ENCODE peak calls at places on chromosomes 3 and 15, in four cellular contexts. One of them, this sample, is unnamed.

GRCh38 chr3:160401301-160402095 is 2.0 kb downstream of the SMC4 start:
- DNase-seq in GM12892: no peak
- DNase-seq in adrenal gland: peak
- DNase-seq in gastrocnemius medialis: no peak
- DNase-seq in this sample: no peak

GRCh38 chr3:55556622-55557531 is 69.8 kb upstream of the WNT5A start:
- DNase-seq in GM12892: no peak
- DNase-seq in adrenal gland: no peak
- DNase-seq in gastrocnemius medialis: no peak
- DNase-seq in this sample: no peak

GRCh38 chr15:77009646-77010311 is 14.9 kb downstream of the PSTPIP1 start:
- DNase-seq in GM12892: no peak
- DNase-seq in adrenal gland: no peak
- DNase-seq in gastrocnemius medialis: no peak
- DNase-seq in this sample: no peak

GRCh38 chr3:48637305-48637704 is 2.0 kb upstream of the SLC26A6 start:
- DNase-seq in GM12892: no peak
- DNase-seq in adrenal gland: no peak
- DNase-seq in gastrocnemius medialis: no peak
- DNase-seq in this sample: no peak

GRCh38 chr15:98855815-98856539 is 151.6 kb downstream of the PGPEP1L start:
- DNase-seq in GM12892: no peak
- DNase-seq in adrenal gland: peak
- DNase-seq in gastrocnemius medialis: no peak
- DNase-seq in this sample: no peak

GRCh38 chr3:31918179-31919165 is 62.6 kb downstream of the OSBPL10 start:
- DNase-seq in GM12892: no peak
- DNase-seq in adrenal gland: no peak
- DNase-seq in gastrocnemius medialis: no peak
- DNase-seq in this sample: no peak

GRCh38 chr15:39127925-39128617 is 452.8 kb upstream of the THBS1 start:
- DNase-seq in GM12892: no peak
- DNase-seq in adrenal gland: peak
- DNase-seq in gastrocnemius medialis: no peak
- DNase-seq in this sample: no peak

GRCh38 chr15:97566957-97567356 is 393.5 kb upstream of the ARRDC4 start:
- DNase-seq in GM12892: no peak
- DNase-seq in adrenal gland: no peak
- DNase-seq in gastrocnemius medialis: no peak
- DNase-seq in this sample: no peak

GRCh38 chr3:115843206-115843605 is 219.9 kb downstream of the GAP43 start:
- DNase-seq in GM12892: no peak
- DNase-seq in adrenal gland: no peak
- DNase-seq in gastrocnemius medialis: no peak
- DNase-seq in this sample: no peak

GRCh38 chr3:30643763-30644462 is 37.5 kb downstream of the TGFBR2 start:
- DNase-seq in GM12892: no peak
- DNase-seq in adrenal gland: peak
- DNase-seq in gastrocnemius medialis: no peak
- DNase-seq in this sample: peak

GRCh38 chr15:97867870-97868269 is 92.6 kb upstream of the ARRDC4 start:
- DNase-seq in GM12892: no peak
- DNase-seq in adrenal gland: no peak
- DNase-seq in gastrocnemius medialis: no peak
- DNase-seq in this sample: no peak

GRCh38 chr3:84318273-84318809 is 640.4 kb upstream of the CADM2 start:
- DNase-seq in GM12892: no peak
- DNase-seq in adrenal gland: no peak
- DNase-seq in gastrocnemius medialis: no peak
- DNase-seq in this sample: no peak

GRCh38 chr3:152446495-152446894 is 177.8 kb downstream of the MBNL1 start:
- DNase-seq in GM12892: no peak
- DNase-seq in adrenal gland: no peak
- DNase-seq in gastrocnemius medialis: no peak
- DNase-seq in this sample: no peak

GRCh38 chr3:101902041-101902440 is 52.7 kb downstream of the NFKBIZ start:
- DNase-seq in GM12892: no peak
- DNase-seq in adrenal gland: no peak
- DNase-seq in gastrocnemius medialis: no peak
- DNase-seq in this sample: no peak

GRCh38 chr15:36959746-36960145 is 140.6 kb downstream of the MEIS2 start:
- DNase-seq in GM12892: no peak
- DNase-seq in adrenal gland: no peak
- DNase-seq in gastrocnemius medialis: no peak
- DNase-seq in this sample: no peak

GRCh38 chr3:14435175-14436011 is 33.0 kb downstream of the SLC6A6 start:
- DNase-seq in GM12892: no peak
- DNase-seq in adrenal gland: peak
- DNase-seq in gastrocnemius medialis: no peak
- DNase-seq in this sample: no peak

GRCh38 chr3:113270096-113270495 is 58.7 kb downstream of the BOC start:
- DNase-seq in GM12892: no peak
- DNase-seq in adrenal gland: no peak
- DNase-seq in gastrocnemius medialis: no peak
- DNase-seq in this sample: no peak

GRCh38 chr15:59746777-59747176 is 57.7 kb upstream of the BNIP2 start:
- DNase-seq in GM12892: no peak
- DNase-seq in adrenal gland: no peak
- DNase-seq in gastrocnemius medialis: no peak
- DNase-seq in this sample: no peak

GRCh38 chr15:67968564-67969440 is 85.3 kb upstream of the PIAS1 start:
- DNase-seq in GM12892: no peak
- DNase-seq in adrenal gland: no peak
- DNase-seq in gastrocnemius medialis: no peak
- DNase-seq in this sample: peak

GRCh38 chr15:70867911-70868467 is 14.0 kb upstream of the LARP6 start:
- DNase-seq in GM12892: no peak
- DNase-seq in adrenal gland: no peak
- DNase-seq in gastrocnemius medialis: no peak
- DNase-seq in this sample: peak

GRCh38 chr3:133674290-133674912 is 12.7 kb upstream of the TOPBP1 start:
- DNase-seq in GM12892: no peak
- DNase-seq in adrenal gland: no peak
- DNase-seq in gastrocnemius medialis: no peak
- DNase-seq in this sample: no peak

GRCh38 chr3:88509582-88509981 is 359.8 kb downstream of the C3orf38 start:
- DNase-seq in GM12892: no peak
- DNase-seq in adrenal gland: no peak
- DNase-seq in gastrocnemius medialis: no peak
- DNase-seq in this sample: no peak

GRCh38 chr3:18424862-18425640 is at the start of gene SATB1:
- DNase-seq in GM12892: no peak
- DNase-seq in adrenal gland: peak
- DNase-seq in gastrocnemius medialis: peak
- DNase-seq in this sample: peak

GRCh38 chr3:17304969-17305368 is 420.2 kb downstream of the PLCL2 start:
- DNase-seq in GM12892: no peak
- DNase-seq in adrenal gland: no peak
- DNase-seq in gastrocnemius medialis: no peak
- DNase-seq in this sample: no peak

GRCh38 chr3:113070226-113071220 is 79.7 kb downstream of the GTPBP8 start:
- DNase-seq in GM12892: no peak
- DNase-seq in adrenal gland: no peak
- DNase-seq in gastrocnemius medialis: no peak
- DNase-seq in this sample: no peak

GRCh38 chr3:29972594-29972993 is 633.8 kb upstream of the TGFBR2 start:
- DNase-seq in GM12892: no peak
- DNase-seq in adrenal gland: no peak
- DNase-seq in gastrocnemius medialis: no peak
- DNase-seq in this sample: no peak

GRCh38 chr3:13112521-13113345 is 39.5 kb upstream of the IQSEC1 start:
- DNase-seq in GM12892: no peak
- DNase-seq in adrenal gland: peak
- DNase-seq in gastrocnemius medialis: no peak
- DNase-seq in this sample: no peak

GRCh38 chr3:53155763-53156162 is 5.2 kb upstream of the PRKCD start:
- DNase-seq in GM12892: no peak
- DNase-seq in adrenal gland: peak
- DNase-seq in gastrocnemius medialis: no peak
- DNase-seq in this sample: no peak

GRCh38 chr15:56320861-56321260 is 44.4 kb upstream of the TEX9 start:
- DNase-seq in GM12892: no peak
- DNase-seq in adrenal gland: no peak
- DNase-seq in gastrocnemius medialis: no peak
- DNase-seq in this sample: no peak

GRCh38 chr15:77021803-77022381 is 27.0 kb downstream of the PSTPIP1 start:
- DNase-seq in GM12892: peak
- DNase-seq in adrenal gland: peak
- DNase-seq in gastrocnemius medialis: no peak
- DNase-seq in this sample: no peak

GRCh38 chr3:184177331-184177731 is 2.7 kb downstream of the AP2M1 start:
- DNase-seq in GM12892: no peak
- DNase-seq in adrenal gland: peak
- DNase-seq in gastrocnemius medialis: no peak
- DNase-seq in this sample: no peak

GRCh38 chr15:44489464-44489863 is 47.5 kb upstream of the EIF3J start:
- DNase-seq in GM12892: no peak
- DNase-seq in adrenal gland: no peak
- DNase-seq in gastrocnemius medialis: no peak
- DNase-seq in this sample: no peak

GRCh38 chr3:127915115-127915936 is at the start of gene KBTBD12:
- DNase-seq in GM12892: no peak
- DNase-seq in adrenal gland: peak
- DNase-seq in gastrocnemius medialis: peak
- DNase-seq in this sample: peak
- TF ChIP-seq POLR2A in GM12892: no peak
- TF ChIP-seq POLR2A in adrenal gland: no peak
- TF ChIP-seq POLR2A in gastrocnemius medialis: peak
- TF ChIP-seq POLR2A in this sample: no peak

DNA sequence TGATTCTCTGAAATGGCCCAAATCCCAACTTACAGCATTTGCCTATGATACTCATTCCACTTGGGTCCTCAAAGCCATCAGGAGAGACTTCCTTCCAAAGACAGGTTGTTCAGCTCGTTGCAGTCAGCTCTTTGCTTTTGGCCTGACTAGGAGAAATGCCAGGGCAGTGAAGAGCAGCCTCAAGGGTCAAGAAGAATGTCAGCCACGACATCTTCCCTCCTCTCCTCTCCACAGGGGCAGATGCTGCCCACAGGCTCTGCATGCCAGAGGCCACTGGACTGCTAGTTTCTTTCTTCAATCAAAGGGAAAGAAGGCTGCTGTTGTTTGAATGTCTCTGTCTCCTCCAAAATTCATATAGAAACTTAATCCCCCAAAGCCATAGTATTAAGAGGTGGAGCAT is 201.7 kb upstream of the PFN2 start:
- DNase-seq in GM12892: no peak
- DNase-seq in adrenal gland: no peak
- DNase-seq in gastrocnemius medialis: no peak
- DNase-seq in this sample: no peak
- TF ChIP-seq POLR2A in GM12892: no peak
- TF ChIP-seq POLR2A in adrenal gland: no peak
- TF ChIP-seq POLR2A in gastrocnemius medialis: no peak
- TF ChIP-seq POLR2A in this sample: no peak

DNA sequence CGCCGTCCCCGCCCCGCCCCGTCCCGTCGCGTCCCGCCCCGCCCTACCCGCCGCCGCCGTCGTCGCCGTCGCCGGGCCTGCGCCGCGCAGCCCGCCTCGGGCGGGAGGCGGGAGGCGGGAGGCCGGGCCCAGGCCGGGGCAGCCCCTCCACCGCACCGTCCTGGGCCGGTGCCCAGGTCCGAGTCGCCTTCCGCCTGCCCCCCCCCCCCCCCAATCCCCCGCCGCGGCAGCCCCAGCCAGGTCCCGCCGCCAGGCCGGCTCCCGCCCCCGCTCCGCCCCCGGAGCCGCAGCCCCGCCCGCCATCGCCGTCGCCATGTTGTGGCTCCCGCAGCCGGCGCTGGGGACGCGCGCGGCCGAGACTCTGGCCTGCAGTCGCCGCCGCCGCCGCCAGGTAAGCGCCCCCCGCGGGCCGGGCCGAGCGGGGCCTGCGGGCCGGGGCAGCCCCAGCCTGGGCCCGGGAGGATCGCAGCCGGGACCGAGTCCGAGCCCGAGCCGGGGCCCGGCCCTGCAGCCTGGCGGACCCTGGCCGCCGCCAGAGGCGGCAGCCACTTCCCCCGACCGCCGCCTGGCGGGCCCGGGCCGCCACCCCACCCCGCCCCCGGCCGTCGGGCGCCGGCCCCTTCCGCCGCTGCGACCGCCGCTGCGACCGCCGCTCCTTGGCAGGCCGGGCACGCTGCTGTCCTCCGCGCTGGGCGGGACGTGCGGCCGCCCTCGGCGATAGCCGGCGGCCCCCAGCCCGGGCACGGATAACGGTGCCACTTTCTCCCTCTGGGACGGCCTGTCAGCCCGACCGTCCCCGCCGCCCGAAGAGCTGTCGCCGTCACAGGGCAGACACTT is at the start of gene ZNF592:
- DNase-seq in GM12892: peak
- DNase-seq in adrenal gland: peak
- DNase-seq in gastrocnemius medialis: peak
- DNase-seq in this sample: peak
- TF ChIP-seq POLR2A in GM12892: peak
- TF ChIP-seq POLR2A in adrenal gland: peak
- TF ChIP-seq POLR2A in gastrocnemius medialis: peak
- TF ChIP-seq POLR2A in this sample: peak

GRCh38 chr3:142818651-142819050 is 70.2 kb downstream of the PCOLCE2 start:
- DNase-seq in GM12892: no peak
- DNase-seq in adrenal gland: no peak
- DNase-seq in gastrocnemius medialis: no peak
- DNase-seq in this sample: no peak

GRCh38 chr3:142819214-142819613 is 69.7 kb downstream of the PCOLCE2 start:
- DNase-seq in GM12892: no peak
- DNase-seq in adrenal gland: no peak
- DNase-seq in gastrocnemius medialis: no peak
- DNase-seq in this sample: no peak

GRCh38 chr3:142817897-142818296 is 71.0 kb downstream of the PCOLCE2 start:
- DNase-seq in GM12892: no peak
- DNase-seq in adrenal gland: no peak
- DNase-seq in gastrocnemius medialis: no peak
- DNase-seq in this sample: no peak

GRCh38 chr3:142817356-142817755 is 71.5 kb downstream of the PCOLCE2 start:
- DNase-seq in GM12892: no peak
- DNase-seq in adrenal gland: no peak
- DNase-seq in gastrocnemius medialis: no peak
- DNase-seq in this sample: no peak

DNA sequence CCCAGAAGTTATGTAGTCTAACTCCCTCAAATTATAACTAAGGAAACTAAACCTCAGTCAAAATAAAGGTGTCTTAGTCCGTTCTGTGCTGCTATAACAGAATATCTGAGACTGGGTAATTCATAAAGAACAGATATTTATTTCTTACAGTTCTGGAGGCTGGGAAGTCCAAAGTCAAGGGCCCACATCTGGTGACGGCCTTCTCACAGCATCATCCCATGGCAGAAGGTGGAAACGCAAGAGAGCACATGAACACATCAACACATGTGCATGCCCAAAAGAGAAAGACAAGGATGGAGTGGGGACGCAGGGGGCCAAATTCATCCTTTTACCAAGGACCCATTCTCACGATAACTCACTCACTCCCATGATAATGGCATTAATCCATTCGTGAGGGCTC is 73.1 kb downstream of the PCOLCE2 start:
- DNase-seq in GM12892: no peak
- DNase-seq in adrenal gland: no peak
- DNase-seq in gastrocnemius medialis: no peak
- DNase-seq in this sample: no peak
- TF ChIP-seq POLR2A in GM12892: no peak
- TF ChIP-seq POLR2A in adrenal gland: no peak
- TF ChIP-seq POLR2A in gastrocnemius medialis: no peak
- TF ChIP-seq POLR2A in this sample: no peak